ENCODE peak calls at places on chromosomes 2 and 18, in four cellular contexts. C is HFF-Myc; F is stimulated activated naive B cell treated with anti-CD40 and anti-IgM and Interleukin-4, amounts not matched to agents 10 μg/mL and 1 μg/mL and 100 μg/mL, for 72 hours; Q is activated T-helper 9 cell treated with anti-CD3 and anti-CD28 coated beads, Interleukin-2, amount 50 U/mL, for 16 hours. E is an unnamed sample.

GRCh38 chr2:47534179-47534919 is 131.4 kb downstream of the MSH2 start:
- DNase-seq in C (peak; percentile 35), F (no peak), Q (no peak), E (peak; percentile 29)

GRCh38 chr2:181586569-181587076 is 70.3 kb downstream of the CERKL start:
- DNase-seq in C (no peak), F (no peak), Q (no peak), E (no peak)

GRCh38 chr2:25340340-25340886 is 1.3 kb downstream of the DNMT3A start:
- DNase-seq in C (no peak), F (no peak), Q (no peak), E (no peak)

GRCh38 chr2:790634-791245 is 113.5 kb upstream of the TMEM18 start:
- DNase-seq in C (no peak), F (no peak), Q (no peak), E (no peak)

GRCh38 chr18:13429016-13429415 is 210.5 kb downstream of the LDLRAD4 start:
- DNase-seq in C (no peak), F (no peak), Q (no peak), E (no peak)

GRCh38 chr2:21367421-21367820 is 243.7 kb downstream of the TDRD15 start:
- DNase-seq in C (no peak), F (no peak), Q (no peak), E (no peak)

GRCh38 chr2:235595420-235596010 is 101.7 kb downstream of the AGAP1 start:
- DNase-seq in C (peak; percentile 61), F (peak; percentile 11), Q (no peak), E (peak; percentile 45)

GRCh38 chr2:128735296-128735960 is 416.8 kb upstream of the HS6ST1 start:
- DNase-seq in C (no peak), F (no peak), Q (no peak), E (no peak)

GRCh38 chr2:1868683-1869141 is 124.4 kb upstream of the PXDN start:
- DNase-seq in C (no peak), F (no peak), Q (no peak), E (no peak)

GRCh38 chr2:206853880-206854279 is 85.4 kb upstream of the CPO start:
- DNase-seq in C (no peak), F (no peak), Q (no peak), E (no peak)

GRCh38 chr2:236088368-236089057 is 79.7 kb downstream of the GBX2 start:
- DNase-seq in C (no peak), F (no peak), Q (no peak), E (no peak)

GRCh38 chr2:170362895-170363582 is 185.1 kb downstream of the MYO3B start:
- DNase-seq in C (no peak), F (peak; percentile 20), Q (no peak), E (no peak)

GRCh38 chr2:174778479-174778962 is 14.2 kb upstream of the CHRNA1 start:
- DNase-seq in C (peak; percentile 100), F (peak; percentile 32), Q (peak; percentile 48), E (no peak)

E was measured in pulmonary artery endothelial cell.